ENCODE peak calls at places on chromosomes 3 and 15, in seven cellular contexts. One of them, this sample, is unnamed.

GRCh38 chr15:51493892-51494291 is 128.7 kb downstream of the DMXL2 start:
- DNase-seq in glutamatergic neuron: no peak
- DNase-seq in AG08396: peak; percentile 7
- DNase-seq in activated CD4-positive, alpha-beta T cell treated with anti-CD3 and anti-CD28 coated beads, Interleukin-2, amount 50 U/mL, for 48 hours: no peak
- DNase-seq in hippocampal formation: no peak
- DNase-seq in NCI-H1092 treated with DMSO at 0.1 percent for 48 hours: no peak
- DNase-seq in HuH-7: no peak
- DNase-seq in this sample: no peak

GRCh38 chr15:73873889-73874511 is 636 bp downstream of the TBC1D21 start:
- DNase-seq in activated CD4-positive, alpha-beta T cell treated with anti-CD3 and anti-CD28 coated beads, Interleukin-2, amount 50 U/mL, for 48 hours: peak; percentile 29
- DNase-seq in NCI-H1092 treated with DMSO at 0.1 percent for 48 hours: peak; percentile 17
- DNase-seq in AG08396: peak; percentile 46
- DNase-seq in HuH-7: peak; percentile 56
- DNase-seq in hippocampal formation: no peak
- DNase-seq in glutamatergic neuron: no peak
- DNase-seq in this sample: no peak

GRCh38 chr15:58014470-58014869 is 51.0 kb downstream of the ALDH1A2 start:
- DNase-seq in HuH-7: no peak
- DNase-seq in hippocampal formation: no peak
- DNase-seq in activated CD4-positive, alpha-beta T cell treated with anti-CD3 and anti-CD28 coated beads, Interleukin-2, amount 50 U/mL, for 48 hours: no peak
- DNase-seq in AG08396: no peak
- DNase-seq in NCI-H1092 treated with DMSO at 0.1 percent for 48 hours: no peak
- DNase-seq in glutamatergic neuron: no peak
- DNase-seq in this sample: no peak

GRCh38 chr15:99845009-99845408 is 111.8 kb upstream of the LYSMD4 start:
- DNase-seq in NCI-H1092 treated with DMSO at 0.1 percent for 48 hours: peak; percentile 28
- DNase-seq in hippocampal formation: no peak
- DNase-seq in glutamatergic neuron: no peak
- DNase-seq in AG08396: no peak
- DNase-seq in activated CD4-positive, alpha-beta T cell treated with anti-CD3 and anti-CD28 coated beads, Interleukin-2, amount 50 U/mL, for 48 hours: no peak
- DNase-seq in HuH-7: no peak
- DNase-seq in this sample: no peak

GRCh38 chr3:29822051-29822450 is 541.2 kb downstream of the RBMS3 start:
- DNase-seq in NCI-H1092 treated with DMSO at 0.1 percent for 48 hours: no peak
- DNase-seq in activated CD4-positive, alpha-beta T cell treated with anti-CD3 and anti-CD28 coated beads, Interleukin-2, amount 50 U/mL, for 48 hours: no peak
- DNase-seq in glutamatergic neuron: no peak
- DNase-seq in AG08396: peak; percentile 25
- DNase-seq in hippocampal formation: no peak
- DNase-seq in HuH-7: no peak
- DNase-seq in this sample: no peak

GRCh38 chr3:21220944-21221343 is 530.1 kb downstream of the ZNF385D start:
- DNase-seq in activated CD4-positive, alpha-beta T cell treated with anti-CD3 and anti-CD28 coated beads, Interleukin-2, amount 50 U/mL, for 48 hours: no peak
- DNase-seq in glutamatergic neuron: no peak
- DNase-seq in AG08396: no peak
- DNase-seq in HuH-7: no peak
- DNase-seq in NCI-H1092 treated with DMSO at 0.1 percent for 48 hours: no peak
- DNase-seq in hippocampal formation: no peak
- DNase-seq in this sample: no peak

GRCh38 chr15:87354661-87355410 is 901.7 kb downstream of the NTRK3 start:
- DNase-seq in activated CD4-positive, alpha-beta T cell treated with anti-CD3 and anti-CD28 coated beads, Interleukin-2, amount 50 U/mL, for 48 hours: no peak
- DNase-seq in AG08396: no peak
- DNase-seq in NCI-H1092 treated with DMSO at 0.1 percent for 48 hours: no peak
- DNase-seq in HuH-7: no peak
- DNase-seq in glutamatergic neuron: no peak
- DNase-seq in hippocampal formation: no peak
- DNase-seq in this sample: no peak

GRCh38 chr3:94293793-94294195 is 230.9 kb downstream of the NSUN3 start:
- DNase-seq in glutamatergic neuron: no peak
- DNase-seq in NCI-H1092 treated with DMSO at 0.1 percent for 48 hours: no peak
- DNase-seq in activated CD4-positive, alpha-beta T cell treated with anti-CD3 and anti-CD28 coated beads, Interleukin-2, amount 50 U/mL, for 48 hours: no peak
- DNase-seq in hippocampal formation: no peak
- DNase-seq in HuH-7: no peak
- DNase-seq in AG08396: no peak
- DNase-seq in this sample: no peak

GRCh38 chr15:99682455-99682854 is 50.8 kb downstream of the LYSMD4 start:
- DNase-seq in AG08396: peak; percentile 26
- DNase-seq in NCI-H1092 treated with DMSO at 0.1 percent for 48 hours: no peak
- DNase-seq in glutamatergic neuron: no peak
- DNase-seq in hippocampal formation: no peak
- DNase-seq in activated CD4-positive, alpha-beta T cell treated with anti-CD3 and anti-CD28 coated beads, Interleukin-2, amount 50 U/mL, for 48 hours: no peak
- DNase-seq in HuH-7: no peak
- DNase-seq in this sample: no peak

GRCh38 chr3:61522064-61522463 is 39.3 kb upstream of the PTPRG start:
- DNase-seq in HuH-7: no peak
- DNase-seq in activated CD4-positive, alpha-beta T cell treated with anti-CD3 and anti-CD28 coated beads, Interleukin-2, amount 50 U/mL, for 48 hours: no peak
- DNase-seq in glutamatergic neuron: no peak
- DNase-seq in hippocampal formation: no peak
- DNase-seq in AG08396: no peak
- DNase-seq in NCI-H1092 treated with DMSO at 0.1 percent for 48 hours: no peak
- DNase-seq in this sample: no peak

GRCh38 chr3:165742351-165742750 is 94.9 kb downstream of the BCHE start:
- DNase-seq in AG08396: no peak
- DNase-seq in HuH-7: no peak
- DNase-seq in hippocampal formation: no peak
- DNase-seq in glutamatergic neuron: no peak
- DNase-seq in NCI-H1092 treated with DMSO at 0.1 percent for 48 hours: no peak
- DNase-seq in activated CD4-positive, alpha-beta T cell treated with anti-CD3 and anti-CD28 coated beads, Interleukin-2, amount 50 U/mL, for 48 hours: no peak
- DNase-seq in this sample: no peak

GRCh38 chr3:126347543-126348161 is 9.6 kb downstream of the KLF15 start:
- DNase-seq in AG08396: no peak
- DNase-seq in HuH-7: no peak
- DNase-seq in activated CD4-positive, alpha-beta T cell treated with anti-CD3 and anti-CD28 coated beads, Interleukin-2, amount 50 U/mL, for 48 hours: no peak
- DNase-seq in hippocampal formation: no peak
- DNase-seq in glutamatergic neuron: peak; percentile 5
- DNase-seq in NCI-H1092 treated with DMSO at 0.1 percent for 48 hours: no peak
- DNase-seq in this sample: no peak

GRCh38 chr3:177604181-177604580 is 406.9 kb upstream of the TBL1XR1 start:
- DNase-seq in HuH-7: no peak
- DNase-seq in NCI-H1092 treated with DMSO at 0.1 percent for 48 hours: no peak
- DNase-seq in activated CD4-positive, alpha-beta T cell treated with anti-CD3 and anti-CD28 coated beads, Interleukin-2, amount 50 U/mL, for 48 hours: no peak
- DNase-seq in AG08396: no peak
- DNase-seq in glutamatergic neuron: no peak
- DNase-seq in hippocampal formation: no peak
- DNase-seq in this sample: no peak

This sample was measured in type B pancreatic cell.